ENCODE peak calls at places on chromosome 16, in six cellular contexts. One of them, this sample, is unnamed. For H3K4me1, the result is how much of the 10 kb centered on the place peaks cover.

GRCh38 chr16:87741700-87742415 is 23.9 kb downstream of the KLHDC4 start:
- ATAC-seq in GM12878: no peak
- ATAC-seq in upper lobe of left lung: no peak
- ATAC-seq in HCT116: no peak
- ATAC-seq in K562: no peak
- ATAC-seq in HepG2: no peak
- ATAC-seq in this sample: no peak

GRCh38 chr16:69772560-69773254 is 10.6 kb downstream of the WWP2 start:
- ATAC-seq in GM12878: peak
- ATAC-seq in upper lobe of left lung: no peak
- ATAC-seq in HCT116: peak
- ATAC-seq in K562: peak
- ATAC-seq in HepG2: no peak
- ATAC-seq in this sample: no peak

GRCh38 chr16:1706386-1707192 is 594 bp downstream of the MAPK8IP3 start:
- ATAC-seq in GM12878: peak
- ATAC-seq in upper lobe of left lung: no peak
- ATAC-seq in HCT116: peak
- ATAC-seq in K562: peak
- ATAC-seq in HepG2: peak
- ATAC-seq in this sample: peak

GRCh38 chr16:13254998-13255614 is 353.7 kb downstream of the SHISA9 start:
- ATAC-seq in GM12878: peak
- ATAC-seq in upper lobe of left lung: no peak
- ATAC-seq in HCT116: no peak
- ATAC-seq in K562: no peak
- ATAC-seq in HepG2: no peak
- ATAC-seq in this sample: no peak

GRCh38 chr16:68575082-68575481 is 36.0 kb downstream of the ZFP90 start:
- ATAC-seq in GM12878: no peak
- ATAC-seq in upper lobe of left lung: no peak
- ATAC-seq in HCT116: no peak
- ATAC-seq in K562: no peak
- ATAC-seq in HepG2: no peak
- ATAC-seq in this sample: no peak

GRCh38 chr16:11035096-11035495 is 90.7 kb downstream of the CLEC16A start:
- ATAC-seq in GM12878: no peak
- ATAC-seq in upper lobe of left lung: no peak
- ATAC-seq in HCT116: no peak
- ATAC-seq in K562: no peak
- ATAC-seq in HepG2: no peak
- ATAC-seq in this sample: no peak

GRCh38 chr16:71930993-71931392 is 35.7 kb downstream of the IST1 start:
- ATAC-seq in GM12878: no peak
- ATAC-seq in upper lobe of left lung: no peak
- ATAC-seq in HCT116: no peak
- ATAC-seq in K562: no peak
- ATAC-seq in HepG2: no peak
- ATAC-seq in this sample: no peak

GRCh38 chr16:87855852-87856715 is 13.2 kb downstream of the SLC7A5 start:
- ATAC-seq in GM12878: peak
- ATAC-seq in upper lobe of left lung: peak
- ATAC-seq in HCT116: no peak
- ATAC-seq in K562: peak
- ATAC-seq in HepG2: peak
- ATAC-seq in this sample: no peak

GRCh38 chr16:27405546-27406451 is 3.8 kb downstream of the IL21R start:
- ATAC-seq in GM12878: peak
- ATAC-seq in upper lobe of left lung: no peak
- ATAC-seq in HCT116: no peak
- ATAC-seq in K562: no peak
- ATAC-seq in HepG2: peak
- ATAC-seq in this sample: no peak

GRCh38 chr16:20911361-20911760 is 10.8 kb downstream of the LYRM1 start:
- ATAC-seq in GM12878: no peak
- ATAC-seq in upper lobe of left lung: no peak
- ATAC-seq in HCT116: no peak
- ATAC-seq in K562: no peak
- ATAC-seq in HepG2: no peak
- ATAC-seq in this sample: no peak

GRCh38 chr16:64159986-64160385 is 961.9 kb downstream of the CDH11 start:
- ATAC-seq in GM12878: no peak
- ATAC-seq in upper lobe of left lung: no peak
- ATAC-seq in HCT116: no peak
- ATAC-seq in K562: no peak
- ATAC-seq in HepG2: no peak
- ATAC-seq in this sample: no peak

GRCh38 chr16:85641776-85642176 is 28.7 kb downstream of the GSE1 start:
- ATAC-seq in GM12878: no peak
- ATAC-seq in upper lobe of left lung: no peak
- ATAC-seq in HCT116: no peak
- ATAC-seq in K562: no peak
- ATAC-seq in HepG2: no peak
- ATAC-seq in this sample: peak

GRCh38 chr16:66389256-66390175 is 23.0 kb downstream of the CDH5 start:
- ATAC-seq in GM12878: no peak
- ATAC-seq in upper lobe of left lung: no peak
- ATAC-seq in HCT116: no peak
- ATAC-seq in K562: no peak
- ATAC-seq in HepG2: no peak
- ATAC-seq in this sample: no peak

GRCh38 chr16:57801856-57802634 is at the start of gene KIFC3:
- ATAC-seq in GM12878: peak
- ATAC-seq in upper lobe of left lung: peak
- ATAC-seq in HCT116: peak
- ATAC-seq in K562: peak
- ATAC-seq in HepG2: peak
- ATAC-seq in this sample: peak
- TF ChIP-seq POLR2A in GM12878: no peak
- TF ChIP-seq POLR2A in upper lobe of left lung: peak
- TF ChIP-seq POLR2A in HCT116: no peak
- TF ChIP-seq POLR2A in K562: no peak
- TF ChIP-seq POLR2A in HepG2: no peak
- TF ChIP-seq POLR2A in this sample: peak

DNA sequence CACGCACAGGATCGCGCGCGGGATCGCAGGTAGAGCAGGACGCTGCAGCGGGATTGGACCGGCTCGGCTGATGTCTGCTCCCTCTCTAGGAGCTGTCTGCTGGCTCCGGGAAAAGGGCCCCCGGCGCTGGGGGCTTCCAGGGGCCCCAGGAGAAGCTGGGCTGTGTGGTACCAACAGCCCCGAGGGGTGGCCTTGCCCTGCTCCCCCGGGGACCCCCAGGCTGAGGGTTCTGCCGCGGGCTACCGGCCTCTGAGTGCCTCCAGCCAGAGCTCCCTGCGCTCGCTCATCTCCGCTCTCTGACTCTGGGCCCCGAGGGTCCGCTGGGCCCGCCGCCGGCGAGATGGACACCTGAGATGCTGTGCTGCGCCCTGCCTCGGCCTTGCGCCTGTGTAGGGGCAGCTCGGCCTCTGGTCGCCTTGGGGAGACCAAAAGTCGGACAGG is 1.4 kb upstream of the PAQR4 start:
- ATAC-seq in GM12878: no peak
- ATAC-seq in upper lobe of left lung: no peak
- ATAC-seq in HCT116: no peak
- ATAC-seq in K562: no peak
- ATAC-seq in HepG2: no peak
- ATAC-seq in this sample: no peak
- H3K4me1 ChIP-seq in GM12878: under half
- H3K4me1 ChIP-seq in upper lobe of left lung: half or more
- H3K4me1 ChIP-seq in HCT116: under half
- H3K4me1 ChIP-seq in K562: half or more
- H3K4me1 ChIP-seq in HepG2: under half
- H3K4me1 ChIP-seq in this sample: under half

DNA sequence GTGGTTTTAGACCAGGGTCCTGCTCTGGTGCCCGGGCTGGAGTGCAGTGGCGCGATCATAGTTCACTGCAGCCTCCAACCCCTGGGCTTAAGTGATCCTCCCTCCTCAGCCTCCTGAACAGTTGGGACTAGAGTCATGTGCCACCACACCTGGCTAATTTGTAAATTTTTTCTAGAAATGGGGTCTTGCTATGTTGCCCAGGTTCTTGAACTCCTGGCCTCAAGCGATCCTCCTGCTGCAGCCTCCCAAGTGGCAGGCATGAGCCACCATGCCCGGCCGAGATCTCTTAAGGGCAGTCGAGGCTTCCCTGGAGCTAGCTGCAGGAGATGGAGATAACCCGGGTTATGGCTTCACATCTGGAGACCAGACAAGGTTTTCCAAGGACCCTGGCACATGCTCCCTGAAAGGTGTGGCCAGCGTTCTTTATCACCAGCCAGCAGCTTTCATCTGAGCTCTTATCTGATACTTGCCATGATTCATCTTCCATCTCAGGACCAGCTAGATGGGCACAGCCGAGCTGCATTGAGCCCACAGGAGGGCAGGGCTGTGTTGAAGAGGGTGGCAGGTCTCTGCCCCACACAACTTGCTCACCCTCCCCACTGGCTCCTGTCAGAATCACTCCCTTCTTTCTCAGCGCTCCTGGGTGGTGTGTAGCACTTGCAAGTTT is 28.6 kb downstream of the SCNN1B start:
- ATAC-seq in GM12878: no peak
- ATAC-seq in upper lobe of left lung: no peak
- ATAC-seq in HCT116: peak
- ATAC-seq in K562: no peak
- ATAC-seq in HepG2: no peak
- ATAC-seq in this sample: no peak
- TF ChIP-seq POLR2AphosphoS5 in GM12878: no peak
- TF ChIP-seq POLR2AphosphoS5 in upper lobe of left lung: peak
- TF ChIP-seq POLR2AphosphoS5 in HCT116: no peak
- TF ChIP-seq POLR2AphosphoS5 in K562: no peak
- TF ChIP-seq POLR2AphosphoS5 in HepG2: no peak
- TF ChIP-seq POLR2AphosphoS5 in this sample: no peak

GRCh38 chr16:56637814-56638750 is at the start of gene MT1A:
- ATAC-seq in GM12878: no peak
- ATAC-seq in upper lobe of left lung: peak
- ATAC-seq in HCT116: no peak
- ATAC-seq in K562: peak
- ATAC-seq in HepG2: peak
- ATAC-seq in this sample: peak
- TF ChIP-seq POLR2A in GM12878: no peak
- TF ChIP-seq POLR2A in upper lobe of left lung: peak
- TF ChIP-seq POLR2A in HCT116: no peak
- TF ChIP-seq POLR2A in K562: no peak
- TF ChIP-seq POLR2A in HepG2: no peak
- TF ChIP-seq POLR2A in this sample: peak

GRCh38 chr16:83402160-83402794 is 405.5 kb upstream of the HSBP1 start:
- ATAC-seq in GM12878: no peak
- ATAC-seq in upper lobe of left lung: no peak
- ATAC-seq in HCT116: no peak
- ATAC-seq in K562: no peak
- ATAC-seq in HepG2: no peak
- ATAC-seq in this sample: no peak
- H3K4me1 ChIP-seq in GM12878: under half
- H3K4me1 ChIP-seq in upper lobe of left lung: under half
- H3K4me1 ChIP-seq in HCT116: under half
- H3K4me1 ChIP-seq in K562: under half
- H3K4me1 ChIP-seq in HepG2: under half
- H3K4me1 ChIP-seq in this sample: under half

GRCh38 chr16:84117482-84117843 is 721 bp upstream of the MBTPS1 start:
- ATAC-seq in GM12878: peak
- ATAC-seq in upper lobe of left lung: no peak
- ATAC-seq in HCT116: no peak
- ATAC-seq in K562: peak
- ATAC-seq in HepG2: peak
- ATAC-seq in this sample: no peak

GRCh38 chr16:84116720-84117481 is at the start of gene MBTPS1:
- ATAC-seq in GM12878: peak
- ATAC-seq in upper lobe of left lung: peak
- ATAC-seq in HCT116: peak
- ATAC-seq in K562: peak
- ATAC-seq in HepG2: peak
- ATAC-seq in this sample: peak

GRCh38 chr16:84121007-84121406 is 4.3 kb upstream of the MBTPS1 start:
- ATAC-seq in GM12878: no peak
- ATAC-seq in upper lobe of left lung: no peak
- ATAC-seq in HCT116: no peak
- ATAC-seq in K562: no peak
- ATAC-seq in HepG2: no peak
- ATAC-seq in this sample: no peak

GRCh38 chr16:84119368-84119767 is 2.6 kb upstream of the MBTPS1 start:
- ATAC-seq in GM12878: no peak
- ATAC-seq in upper lobe of left lung: no peak
- ATAC-seq in HCT116: no peak
- ATAC-seq in K562: no peak
- ATAC-seq in HepG2: no peak
- ATAC-seq in this sample: no peak

DNA sequence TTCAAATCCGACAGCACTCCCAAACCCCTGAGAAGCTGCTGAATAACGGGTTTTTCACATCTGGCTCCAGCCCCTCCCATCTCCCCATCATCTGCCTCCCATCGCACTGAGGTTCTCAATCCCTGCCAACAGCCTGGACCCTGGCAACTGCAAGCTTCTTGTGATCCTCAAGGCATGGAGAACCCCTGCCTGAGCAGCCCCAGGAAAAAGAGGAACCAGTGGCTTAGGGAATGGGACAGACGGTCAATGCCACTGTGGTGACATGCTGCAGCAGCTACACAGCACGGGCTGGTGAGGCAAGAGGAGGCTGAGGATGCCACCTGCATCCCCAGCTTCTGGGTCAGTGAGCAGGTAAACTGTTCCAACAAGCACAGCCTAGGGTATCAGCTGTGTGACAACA is 3.3 kb upstream of the MBTPS1 start:
- ATAC-seq in GM12878: no peak
- ATAC-seq in upper lobe of left lung: no peak
- ATAC-seq in HCT116: no peak
- ATAC-seq in K562: no peak
- ATAC-seq in HepG2: no peak
- ATAC-seq in this sample: no peak
- TF ChIP-seq POLR2AphosphoS5 in GM12878: no peak
- TF ChIP-seq POLR2AphosphoS5 in upper lobe of left lung: no peak
- TF ChIP-seq POLR2AphosphoS5 in HCT116: no peak
- TF ChIP-seq POLR2AphosphoS5 in K562: no peak
- TF ChIP-seq POLR2AphosphoS5 in HepG2: no peak
- TF ChIP-seq POLR2AphosphoS5 in this sample: no peak

GRCh38 chr16:48613061-48613957 is 3.3 kb upstream of the N4BP1 start:
- ATAC-seq in GM12878: peak
- ATAC-seq in upper lobe of left lung: no peak
- ATAC-seq in HCT116: no peak
- ATAC-seq in K562: peak
- ATAC-seq in HepG2: peak
- ATAC-seq in this sample: no peak
- TF ChIP-seq POLR2A in GM12878: peak
- TF ChIP-seq POLR2A in upper lobe of left lung: peak
- TF ChIP-seq POLR2A in HCT116: no peak
- TF ChIP-seq POLR2A in K562: no peak
- TF ChIP-seq POLR2A in HepG2: no peak
- TF ChIP-seq POLR2A in this sample: no peak

This sample was measured in gastroesophageal sphincter.